ENCODE peak calls at places on chromosomes 12 and 14, in four cellular contexts. A, C, Y and Z are unnamed samples. For H3K9me3, the result is how much of the 10 kb centered on the place peaks cover.

GRCh38 chr14:56216631-56217379 is 98.6 kb downstream of the PELI2 start:
- DNase-seq in C (peak), Y (no peak), A (no peak), Z (no peak)

GRCh38 chr14:77275855-77276153 is 4.8 kb upstream of the NGB start:
- DNase-seq in Y (no peak), A (no peak), C (no peak), Z (no peak)

GRCh38 chr14:22086149-22086548 is 412.5 kb upstream of the OR4E1 start:
- DNase-seq in A (no peak), Y (no peak), C (no peak), Z (no peak)

GRCh38 chr14:50804181-50804721 is 26.7 kb downstream of the NIN start:
- DNase-seq in Y (no peak), C (no peak), A (no peak), Z (no peak)

GRCh38 chr14:87430810-87431209 is 562.2 kb downstream of the GALC start:
- DNase-seq in A (no peak), Y (no peak), C (no peak), Z (no peak)

GRCh38 chr14:94043756-94044475 is 17.8 kb downstream of the OTUB2 start:
- DNase-seq in Y (no peak), C (no peak), A (peak), Z (no peak)

GRCh38 chr12:1047898-1048660 is 57.1 kb downstream of the ERC1 start:
- DNase-seq in Y (no peak), A (no peak), C (no peak), Z (no peak)

GRCh38 chr12:15274561-15274967 is 47.7 kb upstream of the PTPRO start:
- DNase-seq in A (no peak), C (no peak), Y (no peak), Z (no peak)

GRCh38 chr14:53062856-53063255 is 90.3 kb downstream of the DDHD1 start:
- DNase-seq in Y (no peak), A (no peak), C (no peak), Z (no peak)

GRCh38 chr14:57273236-57273635 is 4.5 kb downstream of the AP5M1 start:
- DNase-seq in C (no peak), A (no peak), Y (no peak), Z (no peak)

GRCh38 chr14:69685217-69685616 is 73.8 kb downstream of the SUSD6 start:
- DNase-seq in C (no peak), A (no peak), Y (no peak), Z (no peak)

GRCh38 chr12:69910739-69911138 is 85.7 kb downstream of the MYRFL start:
- DNase-seq in Y (no peak), C (no peak), A (no peak), Z (peak)

GRCh38 chr14:105484069-105484996 is 2.4 kb upstream of the CRIP1 start:
- DNase-seq in A (peak), Y (peak), C (no peak), Z (no peak)

GRCh38 chr14:100439781-100440180 is 116.6 kb downstream of the SLC25A47 start:
- DNase-seq in A (no peak), Y (no peak), C (no peak), Z (no peak)

GRCh38 chr12:124578445-124578844 is 11.0 kb upstream of the NCOR2 start:
- DNase-seq in Y (no peak), C (no peak), A (no peak), Z (no peak)

GRCh38 chr14:55332654-55333570 is 61.7 kb downstream of the FBXO34 start:
- DNase-seq in Y (no peak), C (no peak), A (no peak), Z (no peak)

GRCh38 chr12:93526786-93527428 is 45.6 kb upstream of the SOCS2 start:
- DNase-seq in A (no peak), C (no peak), Y (peak), Z (peak)

GRCh38 chr12:57229041-57229633 is 374 bp upstream of the SHMT2 start:
- DNase-seq in A (no peak), C (no peak), Y (no peak), Z (no peak)

GRCh38 chr14:94364037-94364436 is 24.4 kb downstream of the SERPINA1 start:
- DNase-seq in C (no peak), A (peak), Y (no peak), Z (no peak)

GRCh38 chr12:82842480-82842879 is 155.8 kb downstream of the TMTC2 start:
- DNase-seq in C (no peak), A (no peak), Y (no peak), Z (no peak)

GRCh38 chr12:71731439-71732356 is 23.0 kb upstream of the RAB21 start:
- DNase-seq in A (no peak), C (no peak), Y (no peak), Z (no peak)

GRCh38 chr12:56785141-56785865 is 22.2 kb downstream of the HSD17B6 start:
- DNase-seq in Y (no peak), A (no peak), C (no peak), Z (no peak)

GRCh38 chr14:49865431-49865859 is 12.9 kb upstream of the NEMF start:
- DNase-seq in A (peak), C (peak), Y (peak), Z (peak)

GRCh38 chr12:6154730-6155459 is 30.4 kb upstream of the VWF start:
- DNase-seq in Y (no peak), C (no peak), A (peak), Z (no peak)

GRCh38 chr12:86719381-86719780 is 463.2 kb upstream of the MGAT4C start:
- DNase-seq in Y (no peak), A (no peak), C (no peak), Z (no peak)

GRCh38 chr12:591571-592505 is 71.4 kb downstream of the NINJ2 start:
- DNase-seq in C (peak), Y (no peak), A (no peak), Z (no peak)

DNA sequence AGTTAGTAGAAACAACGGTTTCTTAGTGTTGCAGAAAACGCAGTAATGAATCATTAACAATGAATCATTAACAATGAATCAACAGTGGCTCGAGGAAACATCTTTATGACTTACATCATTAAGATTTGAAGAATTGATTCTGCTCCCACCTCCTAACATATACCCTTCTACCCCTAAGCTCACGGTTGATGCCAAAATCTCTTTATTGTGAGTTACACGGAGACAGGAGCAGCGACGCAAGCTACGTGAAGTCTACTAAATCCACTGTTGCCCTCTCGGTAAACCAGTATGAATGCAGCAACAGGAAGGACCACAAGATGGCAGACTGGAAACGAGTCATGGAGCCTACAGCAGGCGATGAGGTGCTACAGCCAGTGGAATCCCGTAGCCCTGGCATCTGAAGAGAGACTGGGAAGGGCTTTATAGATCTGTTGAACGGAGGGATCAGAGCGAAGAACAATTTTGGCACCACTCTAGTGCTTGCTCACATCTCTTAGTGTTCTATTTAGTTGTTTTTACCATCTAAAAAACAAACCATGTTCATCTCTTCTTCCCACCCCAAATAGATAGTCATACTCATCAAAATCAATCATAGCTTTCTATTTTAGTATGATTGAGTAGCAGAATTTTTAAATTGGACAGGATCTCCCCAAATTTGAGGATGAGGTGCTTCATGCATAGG is 332.7 kb downstream of the DUSP6 start:
- DNase-seq in A (peak), Y (peak), C (peak), Z (peak)
- H3K4me3 ChIP-seq in A (peak), Y (peak), C (no peak), Z (peak)

DNA sequence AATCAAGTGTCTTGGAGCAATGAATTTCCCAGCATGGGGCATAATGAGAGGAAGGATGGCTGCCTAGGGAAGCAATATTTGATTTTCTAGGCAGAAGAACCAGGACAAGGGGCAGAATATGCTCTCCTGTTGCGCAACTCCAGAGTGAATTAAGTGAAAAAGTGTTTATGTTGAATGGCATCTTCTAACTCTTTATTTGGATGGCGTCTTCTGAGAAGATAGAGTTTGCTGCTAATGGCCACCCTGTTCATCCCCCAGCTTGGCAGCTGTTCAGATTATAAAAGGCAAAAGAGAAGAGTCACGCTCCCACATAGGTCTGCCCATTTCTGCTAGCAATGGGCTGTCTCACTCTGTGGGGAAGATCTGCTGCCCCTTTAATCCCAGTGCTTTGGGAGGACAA is 1278.1 kb downstream of the AACS start:
- DNase-seq in A (no peak), Y (no peak), C (no peak), Z (no peak)
- H3K9me3 ChIP-seq in A (under half), Y (under half), C (under half), Z (under half)

GRCh38 chr14:92688434-92689375 is 59.7 kb downstream of the LGMN start:
- DNase-seq in A (no peak), C (peak), Y (no peak), Z (no peak)
- H3K4me3 ChIP-seq in A (peak), C (no peak), Y (no peak), Z (no peak)

DNA sequence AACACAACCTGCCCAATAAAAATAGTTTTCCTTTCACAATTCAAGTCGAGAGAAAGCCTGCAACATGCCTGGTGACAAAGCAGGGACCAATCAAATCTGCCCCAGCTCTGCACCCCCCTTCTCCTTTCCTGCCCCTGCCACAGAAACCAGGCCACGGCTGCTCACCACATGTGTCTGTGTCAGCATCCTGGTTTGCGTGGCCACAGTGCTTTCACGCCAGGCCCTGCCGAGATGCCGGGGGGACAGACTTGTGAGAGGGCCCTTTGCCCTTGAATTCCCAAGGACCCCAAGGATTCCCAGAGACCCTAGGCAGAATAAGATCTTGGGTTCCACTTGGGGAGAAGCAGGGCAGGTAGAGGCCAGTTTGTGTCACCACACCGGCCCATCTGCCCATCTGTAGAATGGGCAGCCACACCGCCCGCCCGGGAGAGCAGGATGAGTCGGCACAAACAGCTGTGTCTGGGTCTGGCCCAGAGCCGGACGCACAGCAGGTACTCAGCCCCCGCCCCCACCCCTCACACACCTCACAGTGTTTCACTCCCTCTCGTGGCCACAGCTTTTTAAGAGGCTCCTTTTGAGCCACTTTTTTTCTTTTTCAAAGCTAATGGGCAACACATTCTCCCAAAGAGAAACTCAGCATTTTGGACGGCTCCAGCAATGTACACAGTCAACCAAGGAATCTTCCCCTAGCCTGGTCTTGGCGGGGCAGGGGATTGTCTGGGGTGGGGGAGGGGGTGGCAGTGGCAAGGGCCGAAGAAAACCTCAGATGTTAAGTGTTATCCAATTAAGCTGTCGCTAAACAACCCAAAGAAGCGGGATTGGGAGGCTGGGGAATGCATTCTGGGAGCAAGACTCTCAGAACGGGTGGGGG is 41.5 kb downstream of the BCL11B start:
- DNase-seq in A (peak), Y (no peak), C (no peak), Z (no peak)
- H3K9me3 ChIP-seq in A (under half), Y (under half), C (under half), Z (under half)

DNA sequence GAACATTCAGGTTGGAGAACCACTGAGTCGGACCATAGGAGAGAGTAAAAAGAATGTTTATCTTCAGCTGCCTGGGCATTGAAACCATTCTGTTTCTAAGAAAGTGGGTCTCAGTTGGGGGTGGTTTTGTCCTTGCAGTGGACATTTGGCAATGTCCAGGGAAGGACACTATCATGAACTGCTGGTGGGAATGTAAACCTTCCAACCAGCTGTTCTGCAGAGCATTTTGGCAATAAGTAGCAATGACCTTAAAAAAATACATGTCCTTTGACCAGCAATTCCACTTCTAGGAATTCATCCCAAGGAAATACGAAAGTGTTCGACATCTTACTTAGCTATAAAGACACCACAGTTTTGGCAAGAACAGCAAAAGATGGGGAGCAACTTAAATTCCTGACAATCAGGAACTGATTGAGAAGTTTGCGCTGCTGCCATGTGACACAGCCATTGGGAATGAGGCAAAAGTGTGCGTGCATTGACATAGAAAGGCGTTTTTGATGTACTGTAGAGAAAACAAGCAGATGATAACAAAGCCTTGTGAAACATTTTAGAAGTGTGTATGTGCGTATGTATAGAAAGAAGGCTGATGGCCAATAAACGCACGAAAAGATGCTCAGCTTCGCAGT is 82.8 kb upstream of the MAP1LC3B2 start:
- DNase-seq in Y (no peak), C (peak), A (no peak), Z (no peak)
- H3K4me3 ChIP-seq in Y (no peak), C (no peak), A (no peak), Z (no peak)

GRCh38 chr12:111942557-111942956 is 70.4 kb downstream of the TMEM116 start:
- DNase-seq in A (no peak), Y (no peak), C (no peak), Z (no peak)

GRCh38 chr12:111943929-111944328 is 69.0 kb downstream of the TMEM116 start:
- DNase-seq in A (no peak), C (no peak), Y (no peak), Z (no peak)
- H3K9me3 ChIP-seq in A (under half), C (under half), Y (under half), Z (under half)